ENCODE peak calls at places on chromosomes 3 and 15, in six cellular contexts. W is fibroblast of lung; R is PC-3; O is heart right ventricle; E is CD8-positive, alpha-beta memory T cell; G is RWPE2. T is an unnamed sample. For H3K36me3 and H3K4me1, the result is how much of the 10 kb centered on the place peaks cover.

GRCh38 chr3:29513236-29513635 is 232.4 kb downstream of the RBMS3 start:
- DNase-seq in R (peak), W (no peak), G (no peak), O (peak), E (no peak), T (no peak)

GRCh38 chr15:62545392-62546227 is 380.5 kb upstream of the C2CD4B start:
- DNase-seq in W (peak), R (peak), G (no peak), O (peak), E (no peak), T (no peak)

GRCh38 chr15:90154861-90155626 is 46.1 kb upstream of the SEMA4B start:
- DNase-seq in R (peak), G (no peak), O (no peak), W (peak), E (no peak), T (no peak)

GRCh38 chr3:127035672-127036071 is 52.8 kb downstream of the PLXNA1 start:
- DNase-seq in O (peak), W (peak), G (peak), R (peak), E (peak), T (no peak)

GRCh38 chr3:100033184-100033583 is 81.1 kb downstream of the FILIP1L start:
- DNase-seq in O (no peak), W (peak), E (no peak), G (no peak), R (peak), T (no peak)

GRCh38 chr3:186608624-186609215 is 4.1 kb upstream of the AHSG start:
- DNase-seq in E (no peak), O (no peak), R (no peak), W (no peak), G (no peak), T (no peak)

GRCh38 chr3:12755754-12756153 is 3.3 kb downstream of the TMEM40 start:
- DNase-seq in W (no peak), O (no peak), R (no peak), E (no peak), G (no peak), T (no peak)

GRCh38 chr3:175672119-175672689 is 813.1 kb downstream of the NAALADL2 start:
- DNase-seq in E (no peak), W (peak), R (peak), O (no peak), G (no peak), T (no peak)

GRCh38 chr3:119529883-119530282 is 29.5 kb downstream of the CD80 start:
- DNase-seq in O (no peak), E (no peak), G (no peak), W (peak), R (no peak), T (no peak)

GRCh38 chr15:28979208-28979891 is 93.6 kb downstream of the APBA2 start:
- DNase-seq in E (no peak), G (no peak), O (no peak), W (no peak), R (no peak), T (no peak)

GRCh38 chr15:62503451-62503850 is 338.4 kb upstream of the C2CD4B start:
- DNase-seq in R (no peak), G (no peak), E (no peak), O (peak), W (no peak), T (no peak)

GRCh38 chr15:75869446-75869845 is 26.2 kb downstream of the UBE2Q2 start:
- DNase-seq in G (no peak), O (no peak), E (no peak), W (no peak), R (no peak), T (no peak)

GRCh38 chr3:22671848-22672247 is 531.3 kb upstream of the UBE2E2 start:
- DNase-seq in R (peak), E (no peak), O (no peak), G (no peak), W (no peak), T (no peak)

GRCh38 chr15:67803299-67803698 is 22.0 kb upstream of the SKOR1 start:
- DNase-seq in O (no peak), W (no peak), R (no peak), G (no peak), E (no peak), T (no peak)

GRCh38 chr3:155283092-155284056 is 10.1 kb downstream of the STRIT1 start:
- DNase-seq in R (peak), W (no peak), E (no peak), O (no peak), G (no peak), T (no peak)

GRCh38 chr3:152198655-152199054 is 70.1 kb upstream of the MBNL1 start:
- DNase-seq in G (no peak), E (no peak), O (no peak), W (no peak), R (no peak), T (no peak)

GRCh38 chr3:181558870-181559269 is 152.9 kb upstream of the SOX2 start:
- DNase-seq in G (no peak), E (no peak), W (no peak), R (no peak), O (peak), T (no peak)

GRCh38 chr15:42691308-42691707 is 45.6 kb downstream of the CDAN1 start:
- DNase-seq in O (no peak), R (no peak), G (no peak), W (no peak), E (no peak), T (peak)

GRCh38 chr3:191499307-191500125 is 38.6 kb downstream of the PYDC2 start:
- DNase-seq in G (no peak), E (no peak), R (peak), O (peak), W (peak), T (no peak)

GRCh38 chr3:139830817-139831216 is 104.2 kb upstream of the CLSTN2 start:
- DNase-seq in O (peak), E (no peak), G (no peak), W (peak), R (no peak), T (no peak)

GRCh38 chr3:30890907-30891306 is 3.6 kb downstream of the GADL1 start:
- DNase-seq in W (no peak), R (no peak), O (no peak), E (no peak), G (no peak), T (no peak)

GRCh38 chr3:52693071-52693470 is 7.2 kb downstream of the GNL3 start:
- DNase-seq in E (no peak), O (no peak), R (peak), W (no peak), G (no peak), T (no peak)
- H3K36me3 ChIP-seq in E (half or more), O (half or more), R (half or more), W (under half), G (half or more), T (half or more)

GRCh38 chr15:84784262-84784661 is 32.9 kb upstream of the ALPK3 start:
- DNase-seq in E (no peak), G (no peak), R (no peak), W (no peak), O (no peak), T (no peak)
- H3K4me1 ChIP-seq in E (under half), G (under half), R (under half), W (under half), O (half or more), T (under half)

GRCh38 chr3:129556890-129557736 is 14.1 kb downstream of the H1-8 start:
- DNase-seq in R (no peak), G (no peak), O (no peak), W (peak), E (no peak), T (no peak)
- H3K36me3 ChIP-seq in R (under half), G (under half), O (under half), W (under half), E (under half), T (under half)

GRCh38 chr3:50319872-50320625 is 2.5 kb downstream of the HYAL2 start:
- DNase-seq in O (no peak), W (no peak), G (peak), R (no peak), E (no peak), T (no peak)
- H3K4me1 ChIP-seq in O (half or more), W (under half), G (under half), R (under half), E (under half), T (under half)

DNA sequence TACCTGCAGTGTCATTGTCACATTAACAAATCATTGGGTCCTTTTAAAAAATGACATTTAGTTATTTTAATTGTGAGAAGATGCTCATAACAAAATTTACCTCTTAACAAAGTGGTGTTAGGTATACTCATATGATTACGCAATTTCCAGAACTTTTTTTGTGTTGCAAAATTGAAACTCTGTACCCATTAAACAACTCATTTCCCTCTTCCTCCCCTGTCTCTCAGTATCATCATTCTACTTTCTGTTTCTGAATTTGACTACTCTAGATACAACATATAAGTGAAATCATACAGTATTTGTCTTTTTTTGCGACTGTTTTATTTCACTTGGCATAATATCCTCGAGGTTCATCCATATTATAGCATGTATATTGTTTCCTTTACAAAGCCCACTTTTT is 58.7 kb upstream of the CHST2 start:
- DNase-seq in W (no peak), G (no peak), O (no peak), E (no peak), R (no peak), T (no peak)
- H3K36me3 ChIP-seq in W (under half), G (half or more), O (under half), E (under half), R (under half), T (under half)

DNA sequence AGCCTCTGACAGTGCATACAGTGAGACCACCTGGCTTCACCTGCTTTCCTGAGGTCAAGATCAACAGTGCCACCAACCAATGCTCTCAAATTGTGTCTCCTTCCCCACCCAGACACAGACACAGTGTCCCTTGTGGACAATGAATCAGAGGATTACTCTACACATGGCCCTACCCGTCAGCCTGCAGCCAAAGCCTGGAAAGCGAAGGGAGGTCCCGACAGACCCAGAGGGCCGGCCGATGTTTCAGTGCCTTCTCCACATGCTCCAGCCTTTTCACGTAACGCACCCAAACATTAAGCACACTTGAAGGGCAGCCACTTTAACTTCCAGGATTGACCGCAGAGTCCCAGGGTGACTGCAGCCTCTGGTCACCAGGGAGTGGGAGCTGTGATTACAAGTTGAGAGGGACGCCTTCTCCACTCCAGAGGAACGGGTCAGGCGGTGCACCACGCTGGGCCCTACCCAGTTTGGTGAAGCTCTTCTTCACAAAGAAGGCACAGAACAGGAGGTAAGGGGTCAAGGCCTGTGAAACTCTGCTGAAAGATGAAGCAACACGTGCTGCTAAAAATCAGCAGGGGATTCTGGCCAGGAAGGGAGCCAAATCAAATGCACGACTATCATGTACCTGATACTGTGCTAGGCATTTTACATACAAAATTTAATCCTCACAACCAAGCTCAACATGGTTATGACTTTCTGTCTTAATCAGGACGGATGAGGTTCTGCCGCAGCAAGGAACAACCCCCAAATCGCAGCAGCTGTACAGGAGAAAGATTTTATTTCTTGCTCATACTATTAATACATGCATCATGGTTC is 17.2 kb downstream of the KLHL25 start:
- DNase-seq in O (no peak), G (no peak), E (no peak), W (no peak), R (no peak), T (no peak)
- H3K4me1 ChIP-seq in O (half or more), G (under half), E (under half), W (under half), R (under half), T (under half)

GRCh38 chr3:15043772-15044171 is 21.3 kb downstream of the MRPS25 start:
- DNase-seq in E (no peak), O (no peak), R (no peak), G (no peak), W (no peak), T (no peak)
- H3K36me3 ChIP-seq in E (half or more), O (under half), R (half or more), G (half or more), W (under half), T (half or more)

DNA sequence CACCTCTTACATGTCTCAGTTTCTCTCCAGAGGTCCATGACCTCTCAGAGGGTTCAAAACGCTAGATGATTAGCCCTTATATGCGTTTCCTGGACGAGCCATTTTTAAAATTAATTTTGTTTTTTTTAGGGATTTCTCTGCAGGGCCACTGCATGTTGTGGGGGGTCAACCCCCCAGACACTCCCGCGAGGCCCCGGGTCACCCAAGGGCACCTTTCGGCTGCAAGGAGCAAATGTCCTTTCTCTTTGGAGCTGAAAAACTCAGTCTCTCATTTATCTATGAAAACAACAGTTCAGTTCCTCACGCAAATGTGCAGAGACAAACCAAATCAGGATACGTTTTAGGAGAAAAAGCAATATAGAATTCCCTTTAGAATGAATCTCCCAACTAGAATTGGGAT is 944.3 kb upstream of the SEMA6D start:
- DNase-seq in W (no peak), R (no peak), O (no peak), E (no peak), G (no peak), T (no peak)
- H3K4me1 ChIP-seq in W (under half), R (under half), O (under half), E (under half), G (under half), T (under half)